ENCODE peak calls at places on chromosomes 6 and 20, in four cellular contexts. X, D, U and N are unnamed samples.

GRCh38 chr20:22834651-22835256 is 200.4 kb upstream of the SSTR4 start:
- DNase-seq in X (no peak), D (no peak), U (no peak), N (no peak)

GRCh38 chr6:114342826-114343781 is at the start of gene HS3ST5:
- DNase-seq in X (no peak), D (peak; percentile 13), U (no peak), N (no peak)

GRCh38 chr6:128097019-128097418 is 196.2 kb upstream of the THEMIS start:
- DNase-seq in X (no peak), D (no peak), U (no peak), N (no peak)

GRCh38 chr6:151254451-151255081 is 14.8 kb downstream of the AKAP12 start:
- DNase-seq in X (no peak), D (peak; percentile 80), U (peak; percentile 82), N (peak; percentile 50)

GRCh38 chr20:33490023-33490933 is at the start of gene CBFA2T2:
- DNase-seq in X (no peak), D (peak; percentile 76), U (peak; percentile 70), N (peak; percentile 69)

GRCh38 chr6:41194386-41194785 is 6.6 kb downstream of the TREML2 start:
- DNase-seq in X (no peak), D (no peak), U (no peak), N (no peak)

GRCh38 chr6:28553986-28554881 is 28.6 kb downstream of the GPX5 start:
- DNase-seq in X (no peak), D (peak; percentile 21), U (no peak), N (no peak)

GRCh38 chr6:143222758-143223334 is 162.2 kb downstream of the AIG1 start:
- DNase-seq in X (no peak), D (no peak), U (no peak), N (no peak)

GRCh38 chr6:39812853-39813533 is 20.8 kb downstream of the DAAM2 start:
- DNase-seq in X (no peak), D (peak; percentile 82), U (peak; percentile 42), N (peak; percentile 33)

GRCh38 chr6:115221185-115221584 is 839.5 kb downstream of the FRK start:
- DNase-seq in X (no peak), D (no peak), U (no peak), N (no peak)

GRCh38 chr20:2212457-2213005 is 83.3 kb upstream of the TGM3 start:
- DNase-seq in X (no peak), D (no peak), U (no peak), N (no peak)

GRCh38 chr6:169545956-169546355 is 155.9 kb downstream of the WDR27 start:
- DNase-seq in X (no peak), D (peak; percentile 30), U (peak; percentile 47), N (peak; percentile 51)

GRCh38 chr20:51526754-51527153 is 15.8 kb downstream of the NFATC2 start:
- DNase-seq in X (no peak), D (no peak), U (no peak), N (no peak)
- H3K4me3 ChIP-seq in X (no peak overlapping the region), D (no peak overlapping the region), U (no peak overlapping the region), N (no peak overlapping the region)

GRCh38 chr20:58359441-58359840 is 29.6 kb upstream of the VAPB start:
- DNase-seq in X (no peak), D (peak; percentile 43), U (peak; percentile 60), N (no peak)
- TF ChIP-seq CTCF in X (no peak), D (peak; percentile 41), U (peak; percentile 58), N (peak; percentile 14)

GRCh38 chr6:43774776-43775583 is 5.0 kb downstream of the VEGFA start:
- DNase-seq in X (no peak), D (peak; percentile 74), U (peak; percentile 66), N (peak; percentile 64)
- H3K4me3 ChIP-seq in X (peak overlapping the region; percentile 66), D (peak overlapping the region; percentile 98), U (peak overlapping the region; percentile 46), N (peak overlapping the region; percentile 25)

DNA sequence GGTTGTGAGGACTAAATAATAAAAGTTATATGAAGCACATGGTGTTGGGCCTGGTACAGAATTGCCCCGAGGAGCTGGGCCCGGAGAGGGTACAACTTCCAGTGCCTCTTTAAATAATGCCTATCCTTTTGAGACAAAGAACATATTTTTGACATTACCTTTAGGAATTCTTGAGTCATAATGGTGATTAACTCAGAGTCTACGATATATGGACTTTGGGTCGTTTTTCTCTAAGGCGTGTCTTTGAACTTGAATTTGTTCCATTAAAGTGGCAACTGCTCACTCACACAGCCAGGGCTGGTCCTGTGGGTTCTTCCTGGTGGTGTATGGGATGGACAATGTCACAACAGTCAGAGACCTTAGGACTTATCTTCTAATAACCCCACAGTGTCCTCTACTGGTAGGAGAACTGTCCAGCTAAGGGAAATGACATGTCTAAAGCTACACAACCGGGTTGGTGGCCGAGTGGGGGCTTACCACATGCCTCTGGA is 106.5 kb downstream of the CDC5L start:
- DNase-seq in X (no peak), D (peak; percentile 62), U (peak; percentile 46), N (peak; percentile 87)
- TF ChIP-seq CTCF in X (no peak), D (peak; percentile 24), U (peak; percentile 43), N (peak; percentile 37)

GRCh38 chr6:108779521-108779920 is 68.7 kb upstream of the ARMC2 start:
- DNase-seq in X (no peak), D (no peak), U (no peak), N (no peak)

GRCh38 chr6:108781419-108782110 is 66.7 kb upstream of the ARMC2 start:
- DNase-seq in X (no peak), D (no peak), U (peak; percentile 13), N (no peak)

GRCh38 chr6:108782231-108783041 is 65.8 kb upstream of the ARMC2 start:
- DNase-seq in X (no peak), D (peak; percentile 87), U (peak; percentile 85), N (peak; percentile 84)

GRCh38 chr6:108778421-108779186 is 69.6 kb upstream of the ARMC2 start:
- DNase-seq in X (no peak), D (no peak), U (no peak), N (no peak)

DNA sequence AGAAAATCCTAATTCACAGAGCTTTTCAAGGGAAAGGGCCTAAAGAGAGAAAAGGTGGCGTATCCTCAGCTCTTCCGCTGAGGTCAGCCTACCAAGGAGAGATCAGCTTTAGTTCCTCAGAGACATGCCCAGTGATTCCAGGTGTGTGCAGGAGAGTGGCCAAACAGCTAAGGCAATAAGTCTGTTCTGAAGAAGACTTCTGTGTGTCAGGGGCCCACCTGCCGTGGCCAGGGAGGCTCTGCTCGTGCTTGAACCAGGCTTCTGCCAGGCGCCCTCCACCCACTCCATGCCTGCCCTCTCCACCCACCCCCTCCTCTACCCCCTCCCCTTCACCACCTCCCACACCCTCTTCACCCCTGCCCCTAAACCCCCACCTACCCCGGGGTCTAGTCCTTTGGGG is 67.4 kb upstream of the ARMC2 start:
- DNase-seq in X (no peak), D (no peak), U (no peak), N (no peak)
- H3K4me3 ChIP-seq in X (no peak overlapping the region), D (no peak overlapping the region), U (no peak overlapping the region), N (no peak overlapping the region)